ENCODE peak calls at places on chromosomes 3 and 15, in five cellular contexts. B is epithelial cell of esophagus, C is IMR-90, U is AG09309, N is stomach. I is an unnamed sample.

GRCh38 chr3:71309342-71309741 is 274.2 kb downstream of the FOXP1 start:
- DNase-seq in B (peak), N (no peak), U (no peak), C (no peak), I (no peak)

GRCh38 chr3:29552036-29552435 is 271.2 kb downstream of the RBMS3 start:
- DNase-seq in U (no peak), B (no peak), C (peak), N (no peak), I (no peak)

GRCh38 chr15:27743078-27743477 is 356.0 kb downstream of the OCA2 start:
- DNase-seq in N (no peak), B (no peak), C (no peak), U (no peak), I (no peak)

GRCh38 chr15:84826369-84826823 is 9.2 kb downstream of the ALPK3 start:
- DNase-seq in N (peak), C (no peak), U (no peak), B (peak), I (no peak)

GRCh38 chr15:88644741-88645140 is 5.9 kb downstream of the ISG20 start:
- DNase-seq in N (peak), B (no peak), U (no peak), C (no peak), I (no peak)

GRCh38 chr15:63332367-63333078 is 49.1 kb downstream of the CA12 start:
- DNase-seq in B (peak), N (no peak), U (peak), C (peak), I (no peak)

GRCh38 chr15:44250566-44250965 is 38.0 kb upstream of the GOLM2 start:
- DNase-seq in N (no peak), B (no peak), U (no peak), C (no peak), I (no peak)

GRCh38 chr3:4772171-4772804 is 206.9 kb upstream of the BHLHE40 start:
- DNase-seq in B (peak), C (peak), N (peak), U (peak), I (no peak)

GRCh38 chr3:192907784-192908183 is 9.9 kb downstream of the MB21D2 start:
- DNase-seq in B (peak), C (no peak), N (no peak), U (no peak), I (no peak)

GRCh38 chr3:119624002-119624401 is 26.3 kb downstream of the PLA1A start:
- DNase-seq in B (no peak), C (no peak), U (no peak), N (no peak), I (no peak)

GRCh38 chr3:46447535-46447934 is 17.2 kb downstream of the LTF start:
- DNase-seq in N (no peak), B (no peak), C (no peak), U (no peak), I (no peak)

GRCh38 chr3:20038679-20039078 is 1.6 kb upstream of the KAT2B start:
- DNase-seq in U (no peak), N (no peak), C (no peak), B (no peak), I (no peak)

GRCh38 chr3:155018621-155019330 is 61.3 kb upstream of the MME start:
- DNase-seq in N (no peak), U (no peak), B (peak), C (no peak), I (peak)

GRCh38 chr3:51711352-51712019 is 4.6 kb downstream of the GRM2 start:
- DNase-seq in B (no peak), C (no peak), U (no peak), N (peak), I (no peak)

GRCh38 chr15:61916104-61916503 is 144.1 kb downstream of the VPS13C start:
- DNase-seq in C (peak), B (no peak), N (no peak), U (no peak), I (no peak)

GRCh38 chr15:41603411-41603935 is 44.5 kb downstream of the TYRO3 start:
- DNase-seq in N (no peak), B (no peak), C (no peak), U (no peak), I (no peak)

GRCh38 chr15:41605566-41605965 is 46.6 kb downstream of the TYRO3 start:
- DNase-seq in U (no peak), B (no peak), C (no peak), N (no peak), I (no peak)

GRCh38 chr15:41609123-41609522 is 50.1 kb downstream of the TYRO3 start:
- DNase-seq in B (no peak), U (no peak), C (no peak), N (no peak), I (no peak)

GRCh38 chr15:41607033-41607432 is 48.0 kb downstream of the TYRO3 start:
- DNase-seq in U (peak), B (peak), C (peak), N (no peak), I (peak)

DNA sequence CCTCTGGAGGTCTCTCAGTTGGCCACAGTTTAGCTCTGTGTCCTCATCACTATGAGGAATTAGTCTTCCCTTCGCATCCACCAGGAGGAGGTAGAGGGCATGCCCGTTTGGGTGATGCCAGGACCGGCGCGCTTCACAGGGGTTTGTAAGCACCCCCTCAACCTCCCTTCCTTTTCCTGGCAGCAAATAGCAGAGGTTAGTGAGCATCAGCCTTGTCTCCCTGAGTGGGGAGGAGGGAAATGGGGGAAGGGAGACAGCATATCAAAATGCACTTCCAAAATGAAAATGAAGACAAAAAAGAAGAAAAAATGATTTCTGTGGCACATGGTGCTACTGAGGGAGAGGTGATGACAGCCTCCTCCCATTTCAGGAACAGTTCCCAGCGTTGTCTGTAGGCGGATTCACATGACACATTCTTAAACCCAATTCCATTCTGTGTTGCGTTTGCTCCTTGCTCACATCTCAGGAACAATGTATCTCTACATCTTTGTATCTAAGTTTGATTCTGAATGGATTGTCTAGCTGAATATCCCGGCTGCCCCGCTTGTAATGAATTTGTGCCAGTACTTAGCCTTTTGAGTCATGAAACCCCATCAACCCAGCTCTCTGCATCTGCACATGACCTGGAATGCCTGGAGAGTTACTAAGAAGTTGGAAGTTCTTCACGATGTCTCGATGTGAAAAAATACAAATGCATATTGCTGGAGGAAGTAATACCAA is 45.1 kb downstream of the TYRO3 start:
- DNase-seq in N (peak), B (peak), C (peak), U (peak), I (peak)
- H3K4me3 ChIP-seq in N (no peak), B (no peak), C (peak), U (peak), I (peak)

GRCh38 chr3:47996440-47996839 is 19.8 kb downstream of the MAP4 start:
- DNase-seq in B (no peak), U (no peak), C (no peak), N (no peak), I (no peak)
- TF ChIP-seq CTCF in B (no peak), U (no peak), C (no peak), N (no peak), I (no peak)

DNA sequence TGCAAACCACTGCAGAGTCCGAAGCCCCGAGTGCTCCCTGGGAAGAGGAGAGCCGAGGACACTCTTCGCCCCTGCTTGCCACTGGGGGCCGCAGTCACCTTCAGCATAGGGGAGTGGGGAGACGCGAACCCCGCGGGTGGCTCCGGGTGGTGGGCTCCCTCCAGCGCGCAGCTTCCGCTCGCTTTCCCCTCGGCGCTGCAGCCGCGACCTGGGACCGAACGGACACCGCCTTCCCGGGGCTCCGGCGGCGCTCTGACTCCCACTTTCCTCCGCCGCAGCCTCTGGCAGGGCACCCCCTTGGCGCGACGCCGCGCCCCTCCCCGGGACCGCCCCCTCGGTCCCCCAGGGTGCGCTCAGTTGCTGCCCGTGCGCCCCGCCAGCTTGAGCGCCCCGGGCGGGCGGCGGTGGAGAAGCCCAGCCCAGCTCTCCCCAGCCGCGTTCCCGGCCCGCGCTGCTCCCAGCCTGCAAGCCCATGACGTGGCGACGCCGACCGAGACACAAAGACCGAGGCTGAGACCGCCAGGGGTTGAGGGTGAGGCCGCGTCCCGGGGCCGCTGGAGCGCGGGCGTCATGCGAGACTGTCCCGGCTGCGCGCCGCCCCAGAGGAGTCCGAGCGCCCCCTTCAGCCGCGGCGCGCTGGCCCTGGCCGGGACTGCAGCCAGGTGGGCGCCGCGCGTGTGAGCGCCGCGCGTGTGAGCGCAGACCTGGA is at the start of gene MINAR1:
- DNase-seq in B (peak), U (no peak), C (peak), N (no peak), I (no peak)
- H3K4me3 ChIP-seq in B (peak), U (peak), C (peak), N (peak), I (peak)

GRCh38 chr15:83733691-83734090 is 79.8 kb downstream of the ADAMTSL3 start:
- DNase-seq in C (no peak), U (no peak), N (no peak), B (no peak), I (no peak)

GRCh38 chr15:83733206-83733605 is 79.3 kb downstream of the ADAMTSL3 start:
- DNase-seq in B (peak), U (no peak), N (no peak), C (peak), I (peak)

GRCh38 chr15:83732196-83732595 is 78.3 kb downstream of the ADAMTSL3 start:
- DNase-seq in N (no peak), U (no peak), C (no peak), B (no peak), I (no peak)

GRCh38 chr15:83732770-83733169 is 78.8 kb downstream of the ADAMTSL3 start:
- DNase-seq in U (no peak), C (no peak), N (no peak), B (no peak), I (no peak)

DNA sequence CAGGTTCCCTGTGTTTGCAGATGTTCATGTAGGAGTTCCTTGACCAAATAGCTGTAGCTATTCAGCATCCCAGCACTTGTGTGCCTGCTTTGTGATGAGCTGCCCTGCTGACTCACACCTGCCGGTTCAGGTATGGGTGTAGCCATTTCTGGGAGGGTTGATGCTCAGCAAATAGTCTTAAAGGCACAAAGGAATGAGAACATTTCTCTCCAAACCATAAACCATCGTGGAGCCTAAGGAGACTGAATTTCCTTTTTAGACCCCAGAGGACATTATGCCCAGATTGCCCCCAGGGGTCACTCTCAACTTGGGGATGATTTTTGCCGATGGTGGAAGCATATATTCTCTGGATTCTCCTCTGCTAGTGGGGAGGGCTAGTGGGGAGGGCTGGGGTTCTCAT is 80.6 kb downstream of the ADAMTSL3 start:
- DNase-seq in C (no peak), B (peak), N (no peak), U (no peak), I (no peak)
- TF ChIP-seq CTCF in C (no peak), B (peak), N (no peak), U (no peak), I (peak)

DNA sequence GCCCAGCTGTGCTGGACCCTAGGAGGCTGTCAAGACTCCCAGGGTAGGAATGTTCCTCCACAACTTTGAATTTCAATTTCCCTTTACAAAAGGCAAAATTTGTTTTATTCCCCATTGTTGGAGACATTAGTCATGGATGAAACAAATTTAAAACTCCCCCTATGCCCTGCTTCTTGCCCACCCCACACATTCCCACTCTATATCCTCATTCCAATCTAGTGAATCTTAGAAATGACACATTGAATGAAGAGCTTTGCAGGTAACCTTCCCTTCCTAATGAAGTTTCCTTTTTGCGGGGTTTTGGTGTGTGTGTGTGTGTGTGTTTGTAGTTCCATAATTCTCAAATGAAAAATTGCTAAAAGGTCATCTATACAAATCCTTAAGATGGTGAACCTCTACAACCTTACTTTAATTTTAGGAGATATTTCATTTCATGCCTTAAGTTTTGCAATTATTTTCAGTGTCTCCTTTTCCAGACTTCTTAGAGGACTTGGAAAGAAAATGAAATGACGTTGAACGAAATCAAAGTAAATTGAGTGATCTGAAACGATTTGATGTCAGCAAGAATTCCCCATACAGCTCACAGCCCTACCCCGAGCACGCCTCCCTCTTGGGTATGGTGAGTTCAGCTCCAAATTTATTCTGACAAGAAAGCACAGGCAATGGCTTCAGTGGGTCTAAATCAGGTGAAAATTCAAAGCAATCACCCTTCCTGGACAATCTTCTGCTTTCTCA is 72.4 kb downstream of the CCNL1 start:
- DNase-seq in U (no peak), B (peak), C (no peak), N (no peak), I (no peak)
- H3K4me3 ChIP-seq in U (no peak), B (no peak), C (peak), N (peak), I (peak)

GRCh38 chr3:168044049-168044448 is 51.7 kb downstream of the GOLIM4 start:
- DNase-seq in N (no peak), U (no peak), B (no peak), C (no peak), I (no peak)

GRCh38 chr3:168036654-168037419 is 58.9 kb downstream of the GOLIM4 start:
- DNase-seq in B (no peak), C (no peak), N (no peak), U (no peak), I (no peak)

DNA sequence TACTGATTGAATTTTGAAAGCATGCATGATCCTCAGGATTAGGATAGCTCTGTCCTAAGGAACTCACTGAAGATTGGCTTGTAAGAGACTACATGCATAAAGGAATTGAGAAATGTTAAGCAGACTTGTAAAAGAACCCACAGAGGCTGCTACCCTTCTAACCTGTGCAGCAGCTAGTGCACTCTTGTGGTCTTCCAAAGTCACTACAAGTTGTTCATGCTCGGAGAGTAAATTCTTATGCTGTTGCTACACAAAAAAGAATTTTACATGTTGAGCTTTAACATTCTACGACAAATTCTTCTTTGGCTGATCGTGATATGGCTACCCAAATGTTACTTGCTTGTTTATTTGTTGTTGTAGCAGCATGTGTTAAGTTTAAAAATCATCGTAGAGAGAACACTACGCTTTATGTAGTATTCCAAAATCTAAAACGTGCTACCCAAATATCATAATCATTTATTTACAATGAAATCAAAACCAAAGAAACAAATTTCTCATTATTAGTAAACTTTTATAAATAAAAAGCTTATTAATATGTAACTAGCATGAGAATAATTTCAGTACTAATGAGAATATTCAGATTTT is 55.0 kb downstream of the GOLIM4 start:
- DNase-seq in N (no peak), C (peak), B (peak), U (peak), I (peak)
- TF ChIP-seq CTCF in N (peak), C (peak), B (peak), U (peak), I (peak)

DNA sequence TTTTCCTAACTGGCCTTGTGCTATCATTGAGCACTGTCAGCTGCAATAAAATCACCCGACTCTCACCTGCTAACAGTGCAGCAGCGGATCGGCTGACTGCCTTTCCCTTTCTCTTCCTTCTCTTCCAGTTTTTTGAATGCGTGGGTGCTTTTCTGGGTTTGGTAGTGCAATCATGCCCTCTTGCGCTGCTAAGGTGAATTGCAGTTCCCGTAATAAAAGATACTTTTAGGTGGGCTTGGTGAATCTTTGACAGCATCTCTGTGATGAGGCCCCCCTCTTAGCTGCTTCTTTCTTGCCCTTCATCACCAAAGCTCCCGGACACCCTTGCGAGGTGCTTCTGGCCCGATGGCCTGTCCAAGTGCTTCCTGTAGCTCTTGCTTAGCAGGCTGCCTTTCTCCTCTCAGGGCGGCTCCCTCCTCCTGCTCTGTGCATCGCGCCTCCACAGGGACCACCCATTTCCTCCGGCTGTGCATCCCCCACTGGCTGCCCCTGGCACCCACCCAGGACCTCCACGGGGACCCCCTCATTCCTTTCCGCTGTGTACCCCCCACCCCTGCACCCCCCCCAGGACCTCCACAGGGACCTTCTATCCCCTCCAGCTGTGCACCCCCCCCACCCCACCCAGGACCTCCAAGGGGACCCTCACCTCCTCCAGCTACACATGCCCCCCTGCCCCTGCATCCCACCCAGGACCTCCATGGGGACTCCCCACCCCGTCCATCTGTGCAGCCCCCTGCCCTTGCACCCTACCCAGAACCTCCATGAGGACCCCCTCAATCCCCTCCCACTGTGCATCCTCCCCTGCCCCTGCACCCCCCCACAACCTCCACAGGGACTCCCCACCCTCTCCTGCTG is 50.8 kb upstream of the RPL32 start:
- DNase-seq in B (peak), C (peak), U (peak), N (peak), I (peak)
- H3K4me3 ChIP-seq in B (no peak), C (no peak), U (peak), N (peak), I (peak)

GRCh38 chr3:153972862-153973261 is 148.3 kb upstream of the ARHGEF26 start:
- DNase-seq in C (no peak), U (no peak), B (no peak), N (no peak), I (no peak)

GRCh38 chr3:153970047-153970446 is 151.1 kb upstream of the ARHGEF26 start:
- DNase-seq in C (no peak), N (no peak), B (peak), U (no peak), I (no peak)

GRCh38 chr3:153973722-153974121 is 147.5 kb upstream of the ARHGEF26 start:
- DNase-seq in C (no peak), B (no peak), U (no peak), N (no peak), I (no peak)

GRCh38 chr3:153967260-153967659 is 153.9 kb upstream of the ARHGEF26 start:
- DNase-seq in N (no peak), B (no peak), U (no peak), C (no peak), I (no peak)

DNA sequence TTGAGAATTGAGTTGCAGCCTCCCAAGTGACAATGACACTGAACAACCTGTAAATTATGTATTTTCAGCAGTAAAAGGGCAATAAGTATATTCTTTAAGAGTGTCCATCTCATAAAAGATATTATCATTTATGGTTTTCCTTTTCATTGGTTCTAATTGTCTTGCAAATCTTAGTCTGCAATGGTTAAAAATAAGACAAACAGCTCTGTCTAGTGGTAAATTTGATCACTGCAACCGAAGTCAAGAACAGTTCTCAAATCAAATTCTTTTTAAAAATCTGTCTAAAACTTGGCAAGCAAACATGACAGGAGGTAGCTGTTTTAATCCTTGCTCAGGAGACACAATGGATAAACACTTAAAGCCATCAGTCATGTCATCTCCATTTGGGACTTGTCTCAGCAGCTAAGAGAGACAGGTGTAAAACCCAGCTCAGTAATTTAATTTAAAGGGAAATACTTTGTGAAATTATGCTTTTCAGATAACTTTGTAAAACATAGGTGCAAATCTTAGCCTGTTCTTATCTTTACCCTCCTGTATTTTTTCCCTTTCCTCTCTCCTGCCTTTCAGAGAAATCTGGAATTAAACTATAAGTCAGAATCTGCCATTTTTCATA is 150.3 kb upstream of the ARHGEF26 start:
- DNase-seq in N (no peak), C (peak), U (no peak), B (peak), I (no peak)
- TF ChIP-seq CTCF in N (peak), C (peak), U (peak), B (peak), I (peak)

I was measured in epithelial cell of proximal tubule.